ENCODE peak calls at places on chromosomes 12 and 14, in six cellular contexts. Q is GDM1, K is LoVo, D is Panc1, V is GM04504, L is T47D. S is an unnamed sample.
A peak's percentile ranks its signal among the peaks of the same experiment; 100 is the strongest.

GRCh38 chr12:6341439-6342139 is at the start of gene TNFRSF1A:
- DNase-seq in Q (peak; percentile 85), K (peak; percentile 84), D (no peak), V (no peak), L (peak; percentile 59), S (peak; percentile 89)

GRCh38 chr12:113766133-113766879 is 199.8 kb downstream of the RBM19 start:
- DNase-seq in Q (no peak), K (no peak), D (no peak), V (no peak), L (no peak), S (no peak)

GRCh38 chr12:28040251-28040650 is 67.7 kb upstream of the PTHLH start:
- DNase-seq in Q (no peak), K (no peak), D (no peak), V (no peak), L (no peak), S (no peak)

GRCh38 chr12:46959484-46959883 is 119.9 kb upstream of the PCED1B start:
- DNase-seq in Q (no peak), K (peak; percentile 75), D (peak; percentile 73), V (peak; percentile 72), L (no peak), S (no peak)

GRCh38 chr12:125245601-125246345 is 180.5 kb downstream of the AACS start:
- DNase-seq in Q (no peak), K (no peak), D (no peak), V (no peak), L (peak; percentile 14), S (no peak)

GRCh38 chr12:6465467-6466183 is 4.9 kb downstream of the VAMP1 start:
- DNase-seq in Q (peak; percentile 34), K (peak; percentile 73), D (peak; percentile 41), V (peak; percentile 52), L (peak; percentile 53), S (peak; percentile 76)

GRCh38 chr12:70646850-70647249 is 9.6 kb upstream of the PTPRB start:
- DNase-seq in Q (no peak), K (no peak), D (no peak), V (no peak), L (no peak), S (no peak)

GRCh38 chr12:6539276-6540134 is 5.2 kb downstream of the GAPDH start:
- DNase-seq in Q (no peak), K (no peak), D (no peak), V (no peak), L (peak; percentile 13), S (no peak)

GRCh38 chr12:118964988-118965387 is 16.4 kb upstream of the SRRM4 start:
- DNase-seq in Q (no peak), K (no peak), D (no peak), V (no peak), L (no peak), S (no peak)

GRCh38 chr14:68513137-68513536 is 279.7 kb downstream of the ZFP36L1 start:
- DNase-seq in Q (peak; percentile 7), K (no peak), D (no peak), V (no peak), L (no peak), S (no peak)

GRCh38 chr14:20996521-20996920 is 2.6 kb upstream of the SLC39A2 start:
- DNase-seq in Q (no peak), K (no peak), D (no peak), V (no peak), L (no peak), S (no peak)

GRCh38 chr12:110039085-110039807 is 9.1 kb downstream of the C12orf76 start:
- DNase-seq in Q (no peak), K (peak; percentile 90), D (peak; percentile 93), V (peak; percentile 84), L (peak; percentile 97), S (no peak)

GRCh38 chr12:52074006-52074405 is 4.2 kb downstream of the ATG101 start:
- DNase-seq in Q (no peak), K (no peak), D (no peak), V (peak; percentile 55), L (peak; percentile 42), S (no peak)

GRCh38 chr12:10584415-10584814 is 29.0 kb downstream of the MAGOHB start:
- DNase-seq in Q (no peak), K (no peak), D (no peak), V (no peak), L (no peak), S (no peak)

GRCh38 chr12:51183816-51184215 is 10.9 kb upstream of the TFCP2 start:
- DNase-seq in Q (no peak), K (no peak), D (no peak), V (peak; percentile 23), L (no peak), S (no peak)

GRCh38 chr12:27703720-27704452 is 6.7 kb upstream of the MRPS35 start:
- DNase-seq in Q (peak; percentile 57), K (peak; percentile 88), D (peak; percentile 96), V (peak; percentile 75), L (peak; percentile 91), S (peak; percentile 49)

GRCh38 chr14:58717821-58718220 is 80.1 kb downstream of the DACT1 start:
- DNase-seq in Q (no peak), K (no peak), D (no peak), V (no peak), L (no peak), S (no peak)

GRCh38 chr12:94875525-94875924 is 128.0 kb downstream of the NDUFA12 start:
- DNase-seq in Q (no peak), K (peak; percentile 49), D (peak; percentile 25), V (no peak), L (peak; percentile 61), S (no peak)

GRCh38 chr12:71415336-71416231 is 24.0 kb upstream of the LGR5 start:
- DNase-seq in Q (no peak), K (peak; percentile 79), D (peak; percentile 45), V (peak; percentile 25), L (peak; percentile 77), S (no peak)

GRCh38 chr14:56855891-56856461 is 45.7 kb upstream of the OTX2 start:
- DNase-seq in Q (no peak), K (no peak), D (no peak), V (no peak), L (no peak), S (no peak)

GRCh38 chr12:71252473-71252872 is 94.7 kb upstream of the TSPAN8 start:
- DNase-seq in Q (no peak), K (no peak), D (no peak), V (no peak), L (no peak), S (no peak)

GRCh38 chr14:70096866-70097265 is 91.9 kb downstream of the SLC8A3 start:
- DNase-seq in Q (no peak), K (no peak), D (no peak), V (no peak), L (peak; percentile 44), S (no peak)

GRCh38 chr12:115264605-115265004 is 580.6 kb upstream of the TBX3 start:
- DNase-seq in Q (no peak), K (no peak), D (no peak), V (no peak), L (no peak), S (no peak)

GRCh38 chr14:78164226-78164853 is 5.8 kb upstream of the NRXN3 start:
- DNase-seq in Q (peak; percentile 16), K (no peak), D (no peak), V (no peak), L (peak; percentile 31), S (no peak)

GRCh38 chr12:19036673-19037357 is 92.7 kb upstream of the PLEKHA5 start:
- DNase-seq in Q (no peak), K (no peak), D (no peak), V (no peak), L (no peak), S (no peak)

GRCh38 chr12:74891276-74891675 is 318.4 kb downstream of the KCNC2 start:
- DNase-seq in Q (no peak), K (no peak), D (no peak), V (no peak), L (no peak), S (no peak)

GRCh38 chr12:68798880-68799229 is 9.1 kb upstream of the MDM2 start:
- DNase-seq in Q (no peak), K (no peak), D (no peak), V (no peak), L (no peak), S (no peak)

GRCh38 chr14:100769035-100769939 is 42.6 kb downstream of the DLK1 start:
- DNase-seq in Q (no peak), K (no peak), D (no peak), V (no peak), L (peak; percentile 20), S (no peak)

GRCh38 chr14:94696518-94696917 is 73.4 kb downstream of the GSC start:
- DNase-seq in Q (no peak), K (no peak), D (no peak), V (no peak), L (no peak), S (no peak)

GRCh38 chr14:26427059-26427458 is 170.8 kb downstream of the NOVA1 start:
- DNase-seq in Q (no peak), K (no peak), D (no peak), V (no peak), L (no peak), S (no peak)

GRCh38 chr14:54556535-54556934 is 10.4 kb upstream of the SAMD4A start:
- DNase-seq in Q (no peak), K (no peak), D (no peak), V (no peak), L (no peak), S (no peak)

GRCh38 chr14:101460986-101461750 is 100.1 kb upstream of the DIO3 start:
- DNase-seq in Q (no peak), K (no peak), D (no peak), V (no peak), L (no peak), S (no peak)

GRCh38 chr14:49479432-49479831 is 106.7 kb downstream of the RPS29 start:
- DNase-seq in Q (no peak), K (no peak), D (no peak), V (no peak), L (peak; percentile 94), S (no peak)

S was measured in uterus.